ENCODE peak calls at places on chromosome 3, in seven cellular contexts. E, L, X, A, Y, Z and G are unnamed samples.

GRCh38 chr3:46423588-46423987 is 16.5 kb downstream of the CCRL2 start:
- DNase-seq in E (peak; percentile 53), L (no peak), X (no peak), A (no peak), Y (peak; percentile 73), Z (no peak), G (peak; percentile 22)

GRCh38 chr3:23826382-23827061 is 20.8 kb downstream of the UBE2E1 start:
- DNase-seq in E (peak; percentile 51), L (no peak), X (no peak), A (no peak), Y (no peak), Z (no peak), G (no peak)

GRCh38 chr3:9912294-9912935 is 4.5 kb upstream of the IL17RC start:
- DNase-seq in E (no peak), L (no peak), X (no peak), A (no peak), Y (peak; percentile 94), Z (no peak), G (peak; percentile 46)

GRCh38 chr3:113695818-113696645 is at the start of gene USF3:
- DNase-seq in E (peak; percentile 86), L (peak; percentile 85), X (peak; percentile 74), A (peak; percentile 56), Y (peak; percentile 70), Z (peak; percentile 95), G (peak; percentile 36)

GRCh38 chr3:178300441-178300959 is 235.7 kb upstream of the KCNMB2 start:
- DNase-seq in E (no peak), L (no peak), X (no peak), A (no peak), Y (no peak), Z (no peak), G (no peak)

GRCh38 chr3:176147251-176147650 is 1050.0 kb downstream of the TBL1XR1 start:
- DNase-seq in E (peak; percentile 71), L (no peak), X (no peak), A (peak; percentile 95), Y (peak; percentile 13), Z (no peak), G (peak; percentile 76)

GRCh38 chr3:12405432-12406272 is 78.6 kb upstream of the TSEN2 start:
- DNase-seq in E (peak; percentile 34), L (no peak), X (peak; percentile 63), A (no peak), Y (peak; percentile 98), Z (no peak), G (no peak)

GRCh38 chr3:38966956-38967795 is 84.6 kb downstream of the SCN11A start:
- DNase-seq in E (no peak), L (no peak), X (no peak), A (no peak), Y (no peak), Z (no peak), G (no peak)

GRCh38 chr3:6047016-6047415 is 813.9 kb upstream of the GRM7 start:
- DNase-seq in E (no peak), L (no peak), X (no peak), A (no peak), Y (no peak), Z (no peak), G (no peak)